ENCODE peak calls at places on chromosomes 7 and 10, in seven cellular contexts. One of them, this sample, is unnamed.

GRCh38 chr10:122461729-122462532 is 578 bp downstream of the HTRA1 start:
- DNase-seq in trophoblast cell: no peak
- DNase-seq in H1: peak; percentile 78
- DNase-seq in neuronal stem cell: no peak
- DNase-seq in H9: no peak
- DNase-seq in IMR-90: no peak
- DNase-seq in mesenchymal stem cell: peak; percentile 46
- DNase-seq in this sample: no peak

GRCh38 chr7:66880009-66880554 is 40.9 kb upstream of the TMEM248 start:
- DNase-seq in H9: no peak
- DNase-seq in H1: no peak
- DNase-seq in neuronal stem cell: no peak
- DNase-seq in trophoblast cell: peak; percentile 90
- DNase-seq in mesenchymal stem cell: no peak
- DNase-seq in IMR-90: no peak
- DNase-seq in this sample: peak; percentile 70

GRCh38 chr7:25429731-25430130 is 201.4 kb upstream of the NPVF start:
- DNase-seq in H1: no peak
- DNase-seq in mesenchymal stem cell: peak; percentile 15
- DNase-seq in H9: no peak
- DNase-seq in trophoblast cell: no peak
- DNase-seq in neuronal stem cell: no peak
- DNase-seq in IMR-90: no peak
- DNase-seq in this sample: no peak

GRCh38 chr10:77756319-77757232 is 119.0 kb upstream of the KCNMA1 start:
- DNase-seq in trophoblast cell: peak; percentile 74
- DNase-seq in neuronal stem cell: peak; percentile 27
- DNase-seq in H9: peak; percentile 80
- DNase-seq in IMR-90: peak; percentile 74
- DNase-seq in mesenchymal stem cell: peak; percentile 80
- DNase-seq in H1: peak; percentile 76
- DNase-seq in this sample: peak; percentile 91

GRCh38 chr10:95655571-95656290 is 780 bp downstream of the ALDH18A1 start:
- DNase-seq in mesenchymal stem cell: peak; percentile 66
- DNase-seq in trophoblast cell: peak; percentile 52
- DNase-seq in H9: no peak
- DNase-seq in neuronal stem cell: peak; percentile 20
- DNase-seq in IMR-90: peak; percentile 50
- DNase-seq in H1: no peak
- DNase-seq in this sample: peak; percentile 41

GRCh38 chr10:94439275-94439861 is 37.0 kb downstream of the TBC1D12 start:
- DNase-seq in mesenchymal stem cell: no peak
- DNase-seq in H1: no peak
- DNase-seq in trophoblast cell: no peak
- DNase-seq in H9: peak; percentile 50
- DNase-seq in neuronal stem cell: no peak
- DNase-seq in IMR-90: peak; percentile 3
- DNase-seq in this sample: peak; percentile 40

GRCh38 chr7:29308424-29308823 is 113.8 kb downstream of the CHN2 start:
- DNase-seq in mesenchymal stem cell: no peak
- DNase-seq in IMR-90: no peak
- DNase-seq in trophoblast cell: peak; percentile 69
- DNase-seq in H9: no peak
- DNase-seq in H1: no peak
- DNase-seq in neuronal stem cell: no peak
- DNase-seq in this sample: peak; percentile 36

GRCh38 chr10:49593564-49593875 is 16.6 kb upstream of the SLC18A3 start:
- DNase-seq in IMR-90: no peak
- DNase-seq in mesenchymal stem cell: no peak
- DNase-seq in trophoblast cell: no peak
- DNase-seq in neuronal stem cell: no peak
- DNase-seq in H9: peak; percentile 23
- DNase-seq in H1: no peak
- DNase-seq in this sample: no peak

GRCh38 chr7:112185005-112185834 is 21.0 kb downstream of the DOCK4 start:
- DNase-seq in neuronal stem cell: no peak
- DNase-seq in H9: no peak
- DNase-seq in mesenchymal stem cell: no peak
- DNase-seq in IMR-90: no peak
- DNase-seq in trophoblast cell: no peak
- DNase-seq in H1: no peak
- DNase-seq in this sample: no peak

GRCh38 chr10:122498521-122498920 is 37.2 kb downstream of the HTRA1 start:
- DNase-seq in H9: no peak
- DNase-seq in trophoblast cell: no peak
- DNase-seq in neuronal stem cell: no peak
- DNase-seq in H1: no peak
- DNase-seq in mesenchymal stem cell: no peak
- DNase-seq in IMR-90: no peak
- DNase-seq in this sample: no peak

GRCh38 chr10:110032801-110033723 is 25.3 kb downstream of the ADD3 start:
- DNase-seq in neuronal stem cell: no peak
- DNase-seq in IMR-90: no peak
- DNase-seq in mesenchymal stem cell: no peak
- DNase-seq in trophoblast cell: no peak
- DNase-seq in H1: no peak
- DNase-seq in H9: no peak
- DNase-seq in this sample: no peak

GRCh38 chr10:93963434-93963833 is 30.3 kb upstream of the PLCE1 start:
- DNase-seq in H1: no peak
- DNase-seq in H9: no peak
- DNase-seq in IMR-90: no peak
- DNase-seq in neuronal stem cell: no peak
- DNase-seq in mesenchymal stem cell: no peak
- DNase-seq in trophoblast cell: no peak
- DNase-seq in this sample: no peak

GRCh38 chr7:15703732-15704131 is 17.2 kb upstream of the MEOX2 start:
- DNase-seq in trophoblast cell: no peak
- DNase-seq in neuronal stem cell: no peak
- DNase-seq in IMR-90: no peak
- DNase-seq in H9: no peak
- DNase-seq in H1: no peak
- DNase-seq in mesenchymal stem cell: no peak
- DNase-seq in this sample: peak; percentile 19

GRCh38 chr10:80477-81105 is 31.5 kb upstream of the TUBB8 start:
- DNase-seq in H9: no peak
- DNase-seq in H1: no peak
- DNase-seq in IMR-90: no peak
- DNase-seq in trophoblast cell: no peak
- DNase-seq in neuronal stem cell: no peak
- DNase-seq in mesenchymal stem cell: no peak
- DNase-seq in this sample: no peak

GRCh38 chr10:121510201-121510771 is 88.0 kb downstream of the FGFR2 start:
- DNase-seq in trophoblast cell: peak; percentile 95
- DNase-seq in IMR-90: no peak
- DNase-seq in H9: no peak
- DNase-seq in H1: no peak
- DNase-seq in mesenchymal stem cell: no peak
- DNase-seq in neuronal stem cell: no peak
- DNase-seq in this sample: peak; percentile 71

GRCh38 chr7:5997210-5997808 is 11.5 kb downstream of the PMS2 start:
- DNase-seq in mesenchymal stem cell: peak; percentile 68
- DNase-seq in H9: no peak
- DNase-seq in IMR-90: peak; percentile 69
- DNase-seq in trophoblast cell: peak; percentile 79
- DNase-seq in H1: no peak
- DNase-seq in neuronal stem cell: peak; percentile 21
- DNase-seq in this sample: peak; percentile 53

GRCh38 chr10:51834548-51834947 is 135.2 kb upstream of the CSTF2T start:
- DNase-seq in mesenchymal stem cell: no peak
- DNase-seq in H1: no peak
- DNase-seq in H9: no peak
- DNase-seq in trophoblast cell: no peak
- DNase-seq in IMR-90: no peak
- DNase-seq in neuronal stem cell: no peak
- DNase-seq in this sample: no peak

GRCh38 chr10:61898435-61898778 is 3.1 kb upstream of the ARID5B start:
- DNase-seq in IMR-90: no peak
- DNase-seq in mesenchymal stem cell: no peak
- DNase-seq in H1: no peak
- DNase-seq in trophoblast cell: no peak
- DNase-seq in H9: no peak
- DNase-seq in neuronal stem cell: no peak
- DNase-seq in this sample: no peak

DNA sequence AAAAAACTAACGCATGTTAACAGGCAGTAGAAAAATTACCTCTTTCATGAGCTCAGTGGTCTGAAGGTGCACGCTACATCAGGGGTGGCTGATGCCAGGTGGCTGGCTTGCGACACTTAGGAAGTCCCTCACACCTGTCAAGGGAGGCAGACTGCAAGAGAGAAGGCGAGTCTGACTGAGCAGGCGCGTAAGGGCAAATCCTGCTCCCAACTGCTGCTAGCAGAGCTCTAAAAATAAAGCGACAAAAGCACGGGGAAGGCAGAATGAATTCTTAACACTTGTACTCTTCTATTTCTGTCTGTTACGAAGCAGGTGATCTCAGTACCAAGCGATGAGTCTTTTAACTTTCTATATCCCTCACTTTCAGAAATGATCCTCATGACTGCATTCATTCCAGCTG is 33.1 kb downstream of the CACNA2D1 start:
- DNase-seq in mesenchymal stem cell: no peak
- DNase-seq in neuronal stem cell: no peak
- DNase-seq in IMR-90: no peak
- DNase-seq in trophoblast cell: no peak
- DNase-seq in H1: no peak
- DNase-seq in H9: no peak
- DNase-seq in this sample: no peak
- H2BK120ac ChIP-seq in mesenchymal stem cell: no peak overlapping the region
- H2BK120ac ChIP-seq in neuronal stem cell: no peak overlapping the region
- H2BK120ac ChIP-seq in IMR-90: no peak overlapping the region
- H2BK120ac ChIP-seq in trophoblast cell: no peak overlapping the region
- H2BK120ac ChIP-seq in H1: no peak overlapping the region
- H2BK120ac ChIP-seq in H9: no peak overlapping the region
- H2BK120ac ChIP-seq in this sample: no peak overlapping the region

GRCh38 chr7:125468855-125469174 is 539.2 kb upstream of the POT1 start:
- DNase-seq in mesenchymal stem cell: no peak
- DNase-seq in trophoblast cell: no peak
- DNase-seq in H9: no peak
- DNase-seq in IMR-90: no peak
- DNase-seq in neuronal stem cell: no peak
- DNase-seq in H1: no peak
- DNase-seq in this sample: no peak
- H3K23ac ChIP-seq in mesenchymal stem cell: no peak overlapping the region
- H3K23ac ChIP-seq in trophoblast cell: no peak overlapping the region
- H3K23ac ChIP-seq in H9: no peak overlapping the region
- H3K23ac ChIP-seq in IMR-90: no peak overlapping the region
- H3K23ac ChIP-seq in neuronal stem cell: peak overlapping the region; percentile 75
- H3K23ac ChIP-seq in H1: no peak overlapping the region
- H3K23ac ChIP-seq in this sample: no peak overlapping the region

DNA sequence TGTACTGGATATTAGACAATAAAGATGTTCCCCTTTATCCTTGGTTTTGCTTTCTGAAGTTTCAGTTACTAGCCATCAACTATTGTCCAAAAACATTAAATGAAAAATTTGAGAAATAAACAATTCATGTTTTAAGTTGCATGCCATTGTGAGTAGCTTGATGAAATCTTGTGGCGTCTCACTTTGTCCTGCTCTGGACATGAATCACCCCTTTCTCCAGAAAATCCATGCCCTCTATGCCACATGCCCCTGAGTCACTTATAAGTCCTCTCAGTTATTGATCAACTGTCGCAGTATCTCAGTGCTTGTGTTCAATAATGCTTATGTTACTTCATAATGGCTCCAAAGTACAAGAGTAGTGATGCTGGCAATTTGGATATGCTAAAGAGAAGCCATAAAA is 207.9 kb upstream of the FERD3L start:
- DNase-seq in H1: no peak
- DNase-seq in IMR-90: peak; percentile 47
- DNase-seq in neuronal stem cell: no peak
- DNase-seq in H9: no peak
- DNase-seq in mesenchymal stem cell: no peak
- DNase-seq in trophoblast cell: no peak
- DNase-seq in this sample: no peak
- H2BK120ac ChIP-seq in H1: no peak overlapping the region
- H2BK120ac ChIP-seq in IMR-90: no peak overlapping the region
- H2BK120ac ChIP-seq in neuronal stem cell: no peak overlapping the region
- H2BK120ac ChIP-seq in H9: no peak overlapping the region
- H2BK120ac ChIP-seq in mesenchymal stem cell: no peak overlapping the region
- H2BK120ac ChIP-seq in trophoblast cell: no peak overlapping the region
- H2BK120ac ChIP-seq in this sample: no peak overlapping the region

DNA sequence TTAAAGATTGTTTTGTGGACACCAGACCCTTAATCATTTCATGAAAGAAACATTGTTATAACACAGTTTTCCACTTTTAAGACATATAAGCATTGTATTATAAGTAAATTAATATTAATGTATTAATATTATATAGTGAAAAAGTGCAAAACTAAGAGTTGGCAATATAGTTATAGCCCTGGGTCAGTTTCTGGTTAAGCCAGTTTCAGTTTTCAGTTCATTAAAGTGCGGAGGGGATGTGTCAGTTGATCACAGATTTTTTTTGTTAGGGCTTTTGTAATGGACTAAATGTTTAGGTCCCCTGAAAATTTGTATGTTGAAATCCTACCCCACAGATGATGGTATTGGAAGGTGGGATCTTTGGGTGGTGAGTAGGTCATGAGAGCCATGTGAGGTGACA is 45.7 kb upstream of the GPR37 start:
- DNase-seq in mesenchymal stem cell: no peak
- DNase-seq in H9: no peak
- DNase-seq in H1: no peak
- DNase-seq in neuronal stem cell: no peak
- DNase-seq in trophoblast cell: no peak
- DNase-seq in IMR-90: no peak
- DNase-seq in this sample: no peak
- H3K23ac ChIP-seq in mesenchymal stem cell: no peak overlapping the region
- H3K23ac ChIP-seq in H9: no peak overlapping the region
- H3K23ac ChIP-seq in H1: no peak overlapping the region
- H3K23ac ChIP-seq in neuronal stem cell: no peak overlapping the region
- H3K23ac ChIP-seq in trophoblast cell: no peak overlapping the region
- H3K23ac ChIP-seq in IMR-90: no peak overlapping the region
- H3K23ac ChIP-seq in this sample: no peak overlapping the region